ENCODE peak calls at places on chromosomes 3 and 15, in ten cellular contexts. R, J, W, Q, P, E, F, A, S and D are unnamed samples.

GRCh38 chr15:23857028-23857641 is 170.0 kb upstream of the NDN start:
- DNase-seq in R (peak), J (no peak), W (peak), Q (peak), P (no peak), E (no peak), F (peak), A (peak), S (no peak), D (no peak)

GRCh38 chr15:37102315-37103021 is 2.1 kb upstream of the MEIS2 start:
- DNase-seq in R (no peak), J (no peak), W (peak), Q (no peak), P (no peak), E (no peak), F (no peak), A (peak), S (peak), D (no peak)

GRCh38 chr15:85296615-85297402 is 83.6 kb upstream of the AKAP13 start:
- DNase-seq in R (peak), J (peak), W (peak), Q (peak), P (peak), E (no peak), F (peak), A (peak), S (peak), D (no peak)

GRCh38 chr3:23865595-23866396 is 51.0 kb downstream of the NKIRAS1 start:
- DNase-seq in R (no peak), J (no peak), W (no peak), Q (no peak), P (no peak), E (no peak), F (no peak), A (peak), S (no peak), D (no peak)

GRCh38 chr3:31981206-31982181 is at the start of the genes OSBPL10 and ZNF860:
- DNase-seq in R (peak), J (no peak), W (peak), Q (peak), P (peak), E (peak), F (peak), A (peak), S (peak), D (peak)

GRCh38 chr3:64216706-64217105 is 8.6 kb downstream of the PRICKLE2 start:
- DNase-seq in R (no peak), J (no peak), W (no peak), Q (peak), P (no peak), E (no peak), F (no peak), A (no peak), S (no peak), D (peak)

GRCh38 chr3:156360992-156361391 is 193.9 kb downstream of the SSR3 start:
- DNase-seq in R (no peak), J (no peak), W (no peak), Q (no peak), P (no peak), E (no peak), F (no peak), A (no peak), S (no peak), D (no peak)

GRCh38 chr15:39588531-39589192 is 7.8 kb downstream of the THBS1 start:
- DNase-seq in R (no peak), J (no peak), W (no peak), Q (no peak), P (no peak), E (no peak), F (no peak), A (peak), S (no peak), D (no peak)

GRCh38 chr3:183430325-183430957 is 2.0 kb upstream of the MCF2L2 start:
- DNase-seq in R (no peak), J (no peak), W (no peak), Q (no peak), P (no peak), E (no peak), F (no peak), A (no peak), S (no peak), D (no peak)

GRCh38 chr3:63990733-63991132 is 32.6 kb downstream of the PSMD6 start:
- DNase-seq in R (no peak), J (no peak), W (no peak), Q (no peak), P (no peak), E (no peak), F (no peak), A (no peak), S (no peak), D (no peak)

GRCh38 chr15:58489693-58490404 is 58.1 kb downstream of the LIPC start:
- DNase-seq in R (no peak), J (no peak), W (no peak), Q (no peak), P (no peak), E (no peak), F (no peak), A (no peak), S (no peak), D (no peak)

GRCh38 chr15:58492661-58493397 is 61.0 kb downstream of the LIPC start:
- DNase-seq in R (no peak), J (no peak), W (no peak), Q (no peak), P (no peak), E (no peak), F (no peak), A (no peak), S (no peak), D (no peak)

GRCh38 chr15:58490405-58491150 is 58.8 kb downstream of the LIPC start:
- DNase-seq in R (peak), J (no peak), W (no peak), Q (no peak), P (no peak), E (peak), F (no peak), A (no peak), S (no peak), D (no peak)

GRCh38 chr15:58491499-58492202 is 59.9 kb downstream of the LIPC start:
- DNase-seq in R (no peak), J (no peak), W (no peak), Q (no peak), P (no peak), E (no peak), F (no peak), A (no peak), S (no peak), D (no peak)

GRCh38 chr15:58491151-58491473 is 59.3 kb downstream of the LIPC start:
- DNase-seq in R (no peak), J (no peak), W (no peak), Q (no peak), P (no peak), E (no peak), F (no peak), A (no peak), S (no peak), D (no peak)
- H3K27ac ChIP-seq in R (peak), J (no peak), W (no peak), Q (peak), P (no peak), E (peak), F (no peak), A (no peak), S (no peak), D (peak)

DNA sequence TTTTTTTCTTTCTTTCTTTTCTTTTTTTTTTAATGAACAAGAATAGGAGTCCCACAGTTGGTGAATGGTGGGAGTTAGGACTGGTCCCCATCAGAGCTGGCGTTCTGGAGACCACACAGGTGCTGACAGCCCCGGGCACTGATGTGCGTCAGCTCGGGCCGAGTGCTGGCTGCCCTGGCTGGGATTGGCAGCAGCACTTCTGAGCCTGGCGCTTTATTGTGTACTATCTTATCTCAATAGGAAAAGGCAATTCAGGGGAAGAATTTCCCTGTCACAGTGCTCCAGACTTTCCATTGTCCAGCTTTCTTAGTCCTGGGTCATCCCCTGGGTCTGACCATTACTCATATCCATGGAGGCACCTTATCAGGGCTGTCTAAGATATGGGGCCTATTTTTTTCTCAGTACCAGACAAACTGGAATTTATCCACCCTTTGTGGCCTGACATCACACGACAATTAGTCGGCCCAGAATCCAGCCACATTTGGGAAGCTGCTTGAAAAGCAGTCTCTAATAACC is 54.1 kb downstream of the TMEM44 start:
- DNase-seq in R (no peak), J (no peak), W (no peak), Q (no peak), P (no peak), E (peak), F (no peak), A (no peak), S (no peak), D (no peak)
- H3K27ac ChIP-seq in R (peak), J (no peak), W (peak), Q (peak), P (no peak), E (peak), F (no peak), A (no peak), S (no peak), D (no peak)

GRCh38 chr3:140290105-140290504 is 355.1 kb downstream of the CLSTN2 start:
- DNase-seq in R (no peak), J (no peak), W (no peak), Q (peak), P (no peak), E (no peak), F (no peak), A (no peak), S (no peak), D (peak)
- H3K27ac ChIP-seq in R (no peak), J (no peak), W (no peak), Q (no peak), P (no peak), E (no peak), F (no peak), A (no peak), S (no peak), D (peak)

DNA sequence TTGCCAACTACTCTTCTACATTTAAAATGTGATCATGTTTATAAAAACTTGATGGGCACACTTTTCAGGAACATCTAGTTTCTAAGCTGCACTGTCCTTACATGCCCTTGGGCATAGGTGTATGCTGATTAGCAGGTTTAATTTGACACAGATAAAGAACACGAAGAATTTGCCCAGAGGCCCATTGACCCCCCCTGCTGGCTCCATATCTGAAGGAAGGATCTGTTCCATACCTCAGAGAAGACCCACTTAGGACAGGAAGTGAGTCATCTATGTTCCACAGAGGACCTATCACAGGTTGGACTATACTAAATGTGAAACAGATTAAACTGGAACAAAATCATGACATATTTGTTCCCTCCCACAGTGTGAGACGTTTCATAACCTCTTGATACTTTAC is 92.8 kb upstream of the LPP start:
- DNase-seq in R (no peak), J (peak), W (peak), Q (peak), P (peak), E (no peak), F (no peak), A (peak), S (no peak), D (peak)
- H3K27ac ChIP-seq in R (no peak), J (no peak), W (peak), Q (no peak), P (no peak), E (no peak), F (no peak), A (no peak), S (no peak), D (peak)

GRCh38 chr3:195893121-195893449 is 15.3 kb downstream of the TNK2 start:
- DNase-seq in R (peak), J (no peak), W (no peak), Q (no peak), P (no peak), E (peak), F (no peak), A (no peak), S (peak), D (no peak)
- H3K27ac ChIP-seq in R (peak), J (no peak), W (no peak), Q (peak), P (no peak), E (peak), F (peak), A (peak), S (peak), D (peak)

DNA sequence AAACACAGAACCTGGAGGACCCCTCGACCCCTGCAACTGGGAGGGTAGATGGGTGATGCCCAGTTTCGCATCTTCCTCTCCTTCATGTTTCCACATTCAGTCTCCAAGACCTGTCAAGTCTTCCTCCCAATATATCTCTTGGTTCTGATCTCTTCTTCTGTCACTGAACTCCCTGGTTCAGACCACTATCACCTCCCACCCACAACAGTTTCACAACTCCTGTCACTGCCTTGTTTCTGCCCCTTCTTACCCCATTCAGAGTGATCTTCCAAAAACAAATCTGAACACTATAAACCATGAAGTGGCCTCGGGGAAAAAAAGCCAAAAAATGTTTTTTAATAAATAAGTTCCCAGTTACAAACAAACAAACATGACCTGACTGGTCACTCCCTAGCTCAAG is 12.4 kb upstream of the XYLB start:
- DNase-seq in R (no peak), J (no peak), W (no peak), Q (no peak), P (no peak), E (no peak), F (no peak), A (no peak), S (no peak), D (no peak)
- H3K27ac ChIP-seq in R (no peak), J (no peak), W (no peak), Q (no peak), P (no peak), E (no peak), F (no peak), A (no peak), S (no peak), D (no peak)

DNA sequence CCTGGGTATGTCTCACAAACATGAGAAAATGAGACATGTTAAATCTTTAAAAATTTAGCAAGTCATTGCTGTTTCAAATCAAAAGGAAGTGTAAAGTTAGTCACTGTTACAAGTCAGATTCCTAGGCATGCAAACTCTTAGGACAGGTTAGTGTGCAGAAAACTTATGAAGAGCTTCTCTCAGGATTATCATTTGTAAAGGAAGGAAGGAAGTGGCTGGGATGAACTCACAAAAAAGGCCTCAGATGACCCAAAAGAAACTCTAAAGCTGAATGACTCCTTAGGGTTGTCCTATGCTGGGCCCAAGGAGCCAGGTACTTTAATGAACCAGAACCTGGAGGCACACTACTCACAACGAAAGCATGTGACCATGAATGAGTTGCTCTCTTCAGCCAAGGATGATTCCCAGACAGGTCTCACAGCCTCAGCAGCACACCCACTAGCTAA is 25.0 kb downstream of the MSL2 start:
- DNase-seq in R (no peak), J (no peak), W (no peak), Q (peak), P (no peak), E (no peak), F (no peak), A (peak), S (no peak), D (no peak)
- H3K27ac ChIP-seq in R (no peak), J (no peak), W (no peak), Q (no peak), P (no peak), E (no peak), F (no peak), A (peak), S (peak), D (peak)

DNA sequence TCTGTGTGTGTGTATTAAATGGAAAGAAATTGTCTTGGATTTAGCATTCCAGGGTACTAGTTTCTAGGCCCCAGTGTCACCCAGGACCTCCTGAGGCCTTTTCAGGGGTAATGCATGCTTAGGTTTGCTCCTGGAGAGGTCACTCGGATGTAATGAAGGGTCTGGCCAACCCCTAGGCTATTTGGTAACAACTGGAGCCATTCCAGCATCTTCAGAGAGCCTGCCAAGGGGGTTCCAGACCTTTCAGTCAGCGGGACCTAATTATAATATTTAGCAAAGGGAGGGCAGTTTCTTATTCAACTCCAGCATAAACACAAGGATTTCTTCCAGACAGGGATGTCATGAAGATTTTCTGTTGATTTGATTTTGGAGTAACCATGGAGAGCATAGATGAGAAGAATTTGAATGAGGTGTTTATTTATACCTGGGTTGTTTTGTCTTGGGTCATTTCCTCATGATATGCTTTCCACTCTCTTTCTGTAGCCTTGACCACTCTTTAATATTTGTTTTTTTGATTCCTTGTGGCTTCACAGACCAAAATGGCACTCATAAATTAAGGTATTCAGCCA is 17.4 kb downstream of the KAT2B start:
- DNase-seq in R (no peak), J (no peak), W (no peak), Q (no peak), P (no peak), E (no peak), F (no peak), A (no peak), S (no peak), D (no peak)
- H3K27ac ChIP-seq in R (peak), J (no peak), W (no peak), Q (peak), P (no peak), E (peak), F (no peak), A (peak), S (peak), D (peak)

GRCh38 chr3:126797563-126797962 is 93.5 kb downstream of the CHCHD6 start:
- DNase-seq in R (no peak), J (no peak), W (no peak), Q (no peak), P (no peak), E (no peak), F (no peak), A (no peak), S (no peak), D (no peak)
- H3K27ac ChIP-seq in R (no peak), J (no peak), W (no peak), Q (no peak), P (no peak), E (no peak), F (no peak), A (no peak), S (no peak), D (no peak)

GRCh38 chr15:90860942-90861675 is 7.3 kb upstream of the FURIN start:
- DNase-seq in R (peak), J (no peak), W (peak), Q (peak), P (no peak), E (no peak), F (peak), A (peak), S (no peak), D (peak)

GRCh38 chr15:90863987-90864386 is 4.4 kb upstream of the FURIN start:
- DNase-seq in R (no peak), J (no peak), W (no peak), Q (no peak), P (no peak), E (no peak), F (no peak), A (no peak), S (no peak), D (no peak)

GRCh38 chr15:90864507-90864906 is 3.9 kb upstream of the FURIN start:
- DNase-seq in R (no peak), J (no peak), W (no peak), Q (no peak), P (no peak), E (no peak), F (no peak), A (no peak), S (no peak), D (no peak)

GRCh38 chr15:90862964-90863721 is 5.2 kb upstream of the FURIN start:
- DNase-seq in R (peak), J (no peak), W (no peak), Q (no peak), P (no peak), E (no peak), F (no peak), A (peak), S (no peak), D (peak)

DNA sequence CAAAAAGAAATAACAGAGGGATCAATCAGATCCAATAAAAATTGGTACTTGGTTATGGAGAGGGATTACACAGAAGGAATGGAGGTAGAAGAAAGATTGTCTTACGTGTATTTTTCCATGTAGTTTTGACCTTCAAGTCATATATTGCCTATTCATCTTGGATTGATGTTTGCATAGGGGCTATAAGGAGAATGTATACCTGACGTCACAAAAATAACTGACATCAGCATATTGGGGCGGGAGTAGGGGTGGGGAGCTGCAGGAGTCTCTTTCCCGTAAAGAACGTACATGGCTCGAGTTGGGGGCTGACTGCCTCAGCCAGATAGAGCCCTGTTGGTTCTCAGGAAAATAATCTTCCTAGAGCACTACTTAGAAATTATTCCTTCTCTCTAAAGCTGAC is 5.9 kb upstream of the FURIN start:
- DNase-seq in R (no peak), J (no peak), W (no peak), Q (no peak), P (no peak), E (no peak), F (no peak), A (no peak), S (no peak), D (no peak)
- H3K27ac ChIP-seq in R (no peak), J (no peak), W (peak), Q (peak), P (no peak), E (no peak), F (no peak), A (no peak), S (no peak), D (peak)